ENCODE peak calls at places on chromosome 15, in four cellular contexts. W, S, Q and V are unnamed samples. For H3K36me3, the result is how much of the 10 kb centered on the place peaks cover.

GRCh38 chr15:58241872-58242271 is 103.7 kb downstream of the AQP9 start:
- DNase-seq in W (no peak), S (no peak), Q (no peak), V (no peak)

GRCh38 chr15:55993804-55994539 is 560 bp upstream of the NEDD4 start:
- DNase-seq in W (peak), S (no peak), Q (no peak), V (no peak)

GRCh38 chr15:96331141-96331941 is 841 bp downstream of the NR2F2 start:
- DNase-seq in W (peak), S (peak), Q (no peak), V (no peak)

GRCh38 chr15:63332367-63333078 is 49.1 kb downstream of the CA12 start:
- DNase-seq in W (peak), S (peak), Q (no peak), V (peak)

GRCh38 chr15:63703641-63704040 is 106.5 kb downstream of the FBXL22 start:
- DNase-seq in W (no peak), S (no peak), Q (no peak), V (no peak)

GRCh38 chr15:35549567-35549966 is 3.6 kb upstream of the DPH6 start:
- DNase-seq in W (no peak), S (no peak), Q (no peak), V (no peak)

GRCh38 chr15:82043130-82043673 is 2.6 kb downstream of the MEX3B start:
- DNase-seq in W (peak), S (peak), Q (no peak), V (no peak)

GRCh38 chr15:58077427-58077826 is 11.9 kb upstream of the ALDH1A2 start:
- DNase-seq in W (no peak), S (no peak), Q (no peak), V (no peak)

GRCh38 chr15:33623010-33623409 is 312.2 kb downstream of the RYR3 start:
- DNase-seq in W (no peak), S (peak), Q (no peak), V (no peak)

GRCh38 chr15:26065723-26066122 is 202.6 kb upstream of the ATP10A start:
- DNase-seq in W (no peak), S (no peak), Q (no peak), V (no peak)

GRCh38 chr15:75904241-75904631 is 558 bp downstream of the FBXO22 start:
- DNase-seq in W (peak), S (peak), Q (no peak), V (no peak)

GRCh38 chr15:63083046-63083445 is 38.6 kb upstream of the LACTB start:
- DNase-seq in W (no peak), S (peak), Q (peak), V (no peak)

GRCh38 chr15:70033529-70034140 is 64.1 kb downstream of the TLE3 start:
- DNase-seq in W (peak), S (peak), Q (no peak), V (no peak)

GRCh38 chr15:74497584-74497983 is 36.6 kb upstream of the UBL7 start:
- DNase-seq in W (no peak), S (peak), Q (no peak), V (no peak)

GRCh38 chr15:48021336-48022086 is 99.3 kb upstream of the SLC24A5 start:
- DNase-seq in W (peak), S (no peak), Q (no peak), V (no peak)

GRCh38 chr15:47388299-47388698 is 329.0 kb upstream of the SEMA6D start:
- DNase-seq in W (no peak), S (no peak), Q (no peak), V (no peak)

GRCh38 chr15:62104846-62105245 is 38.1 kb downstream of the C2CD4A start:
- DNase-seq in W (no peak), S (no peak), Q (no peak), V (no peak)

GRCh38 chr15:84917452-84917851 is 33.0 kb downstream of the SLC28A1 start:
- DNase-seq in W (no peak), S (no peak), Q (no peak), V (no peak)
- H3K4me3 ChIP-seq in W (no peak), S (no peak), Q (no peak), V (no peak)

GRCh38 chr15:89477411-89478242 is 18.8 kb downstream of the RHCG start:
- DNase-seq in W (no peak), S (no peak), Q (no peak), V (no peak)

GRCh38 chr15:89475688-89476087 is 20.7 kb downstream of the RHCG start:
- DNase-seq in W (no peak), S (no peak), Q (no peak), V (no peak)

GRCh38 chr15:89469331-89470107 is 26.9 kb downstream of the RHCG start:
- DNase-seq in W (no peak), S (no peak), Q (no peak), V (no peak)

DNA sequence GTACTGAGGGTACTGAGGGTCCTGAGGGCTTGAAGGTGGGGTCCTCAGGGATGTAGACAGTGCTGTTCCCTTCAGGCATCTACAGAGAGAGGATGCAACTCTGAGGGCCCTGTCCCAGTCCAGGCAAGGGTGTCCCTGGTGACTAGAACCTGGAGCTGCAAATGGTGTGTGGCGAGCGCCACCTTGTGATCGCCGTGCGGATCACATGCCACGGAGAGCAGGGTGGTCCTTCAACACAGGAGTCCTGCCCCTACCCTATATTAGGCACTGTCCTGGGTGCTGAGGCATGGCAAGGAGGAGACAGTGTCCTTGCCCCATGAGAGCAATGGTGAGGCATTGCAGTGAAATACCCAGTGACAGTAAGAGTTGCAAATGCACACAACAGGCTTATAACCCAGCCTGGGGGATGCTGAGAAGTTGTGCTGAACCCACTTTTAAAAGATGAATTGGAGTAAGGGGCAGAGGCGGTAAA is 23.6 kb downstream of the RHCG start:
- DNase-seq in W (peak), S (peak), Q (no peak), V (no peak)
- TF ChIP-seq CTCF in W (peak), S (peak), Q (peak), V (peak)

GRCh38 chr15:42450434-42450790 is 40.5 kb downstream of the ZNF106 start:
- DNase-seq in W (no peak), S (no peak), Q (no peak), V (no peak)
- H3K36me3 ChIP-seq in W (under half), S (under half), Q (half or more), V (under half)

GRCh38 chr15:52232327-52232726 is 41.1 kb upstream of the GNB5 start:
- DNase-seq in W (no peak), S (no peak), Q (no peak), V (no peak)

GRCh38 chr15:52236015-52236414 is 44.8 kb upstream of the GNB5 start:
- DNase-seq in W (no peak), S (no peak), Q (no peak), V (no peak)

GRCh38 chr15:52230073-52230472 is 38.9 kb upstream of the GNB5 start:
- DNase-seq in W (no peak), S (no peak), Q (no peak), V (no peak)

GRCh38 chr15:52234596-52235541 is 43.7 kb upstream of the GNB5 start:
- DNase-seq in W (no peak), S (no peak), Q (no peak), V (no peak)

GRCh38 chr15:52233405-52233804 is 42.2 kb upstream of the GNB5 start:
- DNase-seq in W (no peak), S (no peak), Q (no peak), V (no peak)
- H3K4me3 ChIP-seq in W (no peak), S (no peak), Q (no peak), V (no peak)

DNA sequence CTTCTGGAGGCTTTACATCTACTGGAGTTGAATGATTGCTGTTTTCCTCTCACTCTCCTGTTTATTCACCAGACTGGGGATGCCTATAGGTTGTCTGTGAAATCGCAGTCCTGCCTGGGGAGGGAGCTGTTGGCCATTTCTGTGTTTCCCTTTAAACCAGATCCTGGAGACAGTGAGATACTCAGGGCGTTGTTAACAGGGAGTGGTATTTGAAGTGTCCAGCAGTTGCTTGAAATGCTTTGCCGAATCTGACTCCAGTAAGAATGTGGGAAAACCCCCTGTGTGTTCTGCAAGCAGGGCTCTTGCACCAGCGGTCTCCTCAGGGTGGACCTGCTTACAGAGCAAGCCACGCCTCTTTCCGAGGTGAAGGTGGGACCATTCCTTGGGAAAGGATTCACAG is 4.3 kb upstream of the LRRK1 start:
- DNase-seq in W (no peak), S (no peak), Q (no peak), V (no peak)
- TF ChIP-seq CTCF in W (peak), S (peak), Q (no peak), V (peak)

GRCh38 chr15:92934706-92935105 is 34.6 kb downstream of the CHD2 start:
- DNase-seq in W (no peak), S (no peak), Q (no peak), V (no peak)
- H3K36me3 ChIP-seq in W (under half), S (half or more), Q (half or more), V (under half)

GRCh38 chr15:66359740-66360139 is 3.3 kb upstream of the TIPIN start:
- DNase-seq in W (no peak), S (no peak), Q (no peak), V (no peak)
- H3K4me3 ChIP-seq in W (no peak), S (no peak), Q (no peak), V (no peak)

GRCh38 chr15:40471105-40471777 is 457 bp downstream of the CHST14 start:
- DNase-seq in W (peak), S (peak), Q (peak), V (no peak)
- TF ChIP-seq CTCF in W (no peak), S (no peak), Q (no peak), V (no peak)

DNA sequence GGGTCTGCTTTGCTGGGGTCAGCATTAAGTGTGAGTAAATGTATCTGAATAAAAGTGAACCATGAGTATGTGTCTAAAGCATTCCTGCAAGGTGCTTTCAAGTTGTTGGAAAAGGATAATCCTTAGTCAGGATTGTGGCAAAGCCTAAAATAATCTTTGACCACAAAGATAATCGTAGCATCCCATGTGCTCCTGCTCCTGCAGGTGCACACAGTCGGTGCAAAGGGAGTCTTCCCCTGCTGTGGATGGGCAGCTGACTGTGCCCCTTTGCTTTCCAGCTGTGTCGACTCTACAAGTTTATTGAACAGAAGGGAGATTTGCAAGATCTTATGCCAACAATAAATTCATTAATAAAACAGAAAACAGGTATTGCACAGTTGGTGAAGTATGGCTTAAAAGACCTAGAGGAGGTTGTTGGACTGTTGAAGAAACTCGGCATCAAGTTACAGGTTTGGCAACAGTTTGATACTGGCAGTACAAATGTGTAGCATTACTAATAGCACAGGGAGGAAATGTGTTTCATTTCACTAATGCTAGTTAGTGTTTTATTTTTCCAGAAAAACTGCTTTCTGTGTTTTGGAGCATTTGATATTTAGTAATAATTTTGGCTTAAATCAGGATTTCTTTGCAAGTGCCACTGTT is 22.6 kb downstream of the SRP14 start:
- DNase-seq in W (peak), S (no peak), Q (no peak), V (no peak)
- H3K36me3 ChIP-seq in W (under half), S (under half), Q (half or more), V (under half)

GRCh38 chr15:64905941-64906340 is 5.8 kb upstream of the ANKDD1A start:
- DNase-seq in W (no peak), S (no peak), Q (no peak), V (no peak)
- H3K4me3 ChIP-seq in W (no peak), S (no peak), Q (no peak), V (no peak)